ENCODE peak calls at places on chromosomes 7 and 10, in seven cellular contexts. Y, N, K, J, V, A and H are unnamed samples.

GRCh38 chr7:106056513-106057203 is 55.5 kb downstream of the SYPL1 start:
- DNase-seq in J (peak; percentile 71), V (peak; percentile 57), Y (peak; percentile 70), K (no peak), N (peak; percentile 81), A (peak; percentile 85), H (peak; percentile 82)

GRCh38 chr10:72407471-72407870 is 52.8 kb upstream of the DNAJB12 start:
- DNase-seq in Y (no peak), J (no peak), V (no peak), N (no peak), A (no peak), K (no peak), H (no peak)

GRCh38 chr7:129553861-129554530 is 51.7 kb downstream of the SMKR1 start:
- DNase-seq in V (no peak), J (no peak), K (no peak), N (no peak), A (peak; percentile 48), Y (peak; percentile 16), H (peak; percentile 57)

GRCh38 chr10:88108115-88108610 is 244.7 kb downstream of the PTEN start:
- DNase-seq in J (no peak), A (no peak), V (peak; percentile 21), K (peak; percentile 94), N (no peak), Y (no peak), H (peak; percentile 97)

GRCh38 chr7:4849390-4849789 is 12.4 kb downstream of the PAPOLB start:
- DNase-seq in A (peak; percentile 69), K (no peak), N (peak; percentile 21), V (peak; percentile 12), Y (peak; percentile 36), J (no peak), H (peak; percentile 71)

GRCh38 chr10:77837248-77837924 is 89.2 kb downstream of the DLG5 start:
- DNase-seq in Y (no peak), A (peak; percentile 84), N (no peak), V (no peak), K (peak; percentile 68), J (peak; percentile 83), H (peak; percentile 83)

GRCh38 chr7:149821191-149822148 is 16.7 kb upstream of the ZNF862 start:
- DNase-seq in Y (no peak), A (no peak), J (no peak), K (no peak), V (no peak), N (no peak), H (no peak)

GRCh38 chr10:7538970-7539694 is 127.6 kb downstream of the ITIH5 start:
- DNase-seq in A (no peak), N (no peak), K (no peak), J (no peak), V (no peak), Y (no peak), H (no peak)

GRCh38 chr10:69685802-69686585 is 55.9 kb downstream of the FAM241B start:
- DNase-seq in N (no peak), K (no peak), Y (no peak), J (no peak), A (no peak), V (no peak), H (no peak)

GRCh38 chr7:50210706-50211115 is 93.8 kb upstream of the IKZF1 start:
- DNase-seq in V (no peak), K (no peak), N (no peak), Y (no peak), A (peak; percentile 27), J (no peak), H (peak; percentile 69)

GRCh38 chr10:43199088-43199683 is 60.9 kb downstream of the CSGALNACT2 start:
- DNase-seq in Y (no peak), A (no peak), V (no peak), N (no peak), J (no peak), K (no peak), H (no peak)

GRCh38 chr7:47194516-47194915 is 387.4 kb downstream of the TNS3 start:
- DNase-seq in V (no peak), A (no peak), J (no peak), Y (no peak), K (no peak), N (no peak), H (no peak)

GRCh38 chr10:76310681-76311080 is 879.3 kb downstream of the LRMDA start:
- DNase-seq in V (no peak), N (no peak), K (no peak), Y (no peak), J (no peak), A (no peak), H (no peak)

GRCh38 chr7:132740176-132740575 is 163.9 kb upstream of the PLXNA4 start:
- DNase-seq in J (no peak), V (no peak), A (no peak), K (no peak), N (no peak), Y (no peak), H (no peak)

GRCh38 chr10:77673515-77674140 is 36.0 kb upstream of the KCNMA1 start:
- DNase-seq in Y (peak; percentile 7), N (no peak), A (no peak), K (no peak), V (no peak), J (peak; percentile 33), H (peak; percentile 13)

GRCh38 chr7:44188480-44189225 is 586 bp downstream of the GCK start:
- DNase-seq in N (no peak), A (no peak), V (no peak), J (no peak), K (no peak), Y (no peak), H (no peak)

GRCh38 chr7:156984209-156984891 is 26.1 kb downstream of the MNX1 start:
- DNase-seq in J (peak; percentile 30), N (no peak), K (no peak), V (no peak), A (no peak), Y (no peak), H (no peak)

GRCh38 chr10:131041361-131041916 is 270.1 kb downstream of the TCERG1L start:
- DNase-seq in A (no peak), K (no peak), J (no peak), Y (no peak), N (no peak), V (no peak), H (no peak)

GRCh38 chr7:130733866-130734524 is at the start of gene KLF14:
- DNase-seq in J (peak; percentile 67), A (peak; percentile 54), K (no peak), Y (no peak), N (no peak), V (peak; percentile 10), H (peak; percentile 57)

DNA sequence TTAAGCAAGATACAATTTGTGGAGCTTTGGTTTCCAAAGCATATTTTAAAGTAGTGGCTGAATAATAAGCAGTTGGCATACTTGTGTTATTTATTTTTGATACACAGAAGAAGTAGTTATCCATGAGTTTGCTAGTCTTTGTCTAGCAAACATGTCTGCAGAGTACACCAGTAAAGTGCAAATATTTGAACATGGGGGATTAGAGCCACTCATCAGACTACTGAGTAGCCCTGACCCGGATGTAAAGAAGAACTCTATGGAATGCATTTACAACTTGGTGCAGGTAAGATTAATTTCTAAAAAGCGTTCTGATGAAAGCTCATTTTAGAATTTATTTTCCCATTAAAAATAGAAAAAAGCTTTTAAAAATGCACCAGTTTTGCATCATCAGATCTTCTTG is 31.4 kb downstream of the ARMC3 start:
- DNase-seq in J (no peak), V (no peak), Y (no peak), K (no peak), N (no peak), A (no peak), H (no peak)
- TF ChIP-seq POLR2A in J (no peak), V (no peak), Y (no peak), K (no peak), N (no peak), A (no peak), H (no peak)

GRCh38 chr10:6346621-6347020 is 143.9 kb downstream of the PFKFB3 start:
- DNase-seq in K (no peak), N (no peak), Y (no peak), J (no peak), V (no peak), A (no peak), H (no peak)

GRCh38 chr10:6348091-6348862 is 145.5 kb downstream of the PFKFB3 start:
- DNase-seq in J (no peak), A (no peak), K (peak; percentile 93), Y (no peak), V (no peak), N (no peak), H (peak; percentile 93)

GRCh38 chr10:6345404-6345803 is 142.7 kb downstream of the PFKFB3 start:
- DNase-seq in A (no peak), J (no peak), Y (no peak), K (no peak), V (no peak), N (no peak), H (no peak)

GRCh38 chr10:6349846-6350245 is 147.1 kb downstream of the PFKFB3 start:
- DNase-seq in N (no peak), Y (no peak), A (no peak), J (no peak), K (no peak), V (no peak), H (no peak)

DNA sequence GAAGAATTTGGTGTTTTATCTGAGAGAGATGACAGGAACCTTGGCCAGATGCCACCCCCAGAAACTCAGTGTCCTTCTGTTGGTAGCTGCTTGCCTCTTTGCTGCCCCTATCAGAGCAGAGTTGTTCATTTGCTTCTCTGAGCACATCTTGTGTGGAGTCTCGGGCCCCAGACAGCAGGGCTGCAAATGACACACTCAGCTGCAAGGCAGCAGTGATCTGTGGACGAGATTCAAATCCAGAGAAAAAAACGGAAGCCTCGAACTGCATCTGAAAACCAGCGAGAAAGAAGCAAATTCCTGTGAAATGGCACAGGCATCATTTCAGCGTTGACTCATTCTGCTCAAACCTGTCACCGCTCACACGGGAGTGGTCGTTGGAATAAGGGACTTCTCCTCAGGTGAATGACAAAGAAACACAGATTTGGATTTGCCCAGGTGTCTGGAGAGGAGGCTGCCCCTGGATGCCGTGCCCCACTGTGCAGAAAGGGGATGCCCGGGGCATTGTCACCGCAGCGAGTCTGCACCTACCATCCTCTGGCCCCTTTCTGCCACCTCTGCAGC is 144.7 kb downstream of the PFKFB3 start:
- DNase-seq in J (no peak), A (no peak), Y (no peak), N (no peak), V (no peak), K (peak; percentile 12), H (peak; percentile 45)
- H3K4me3 ChIP-seq in J (no peak overlapping the region), A (no peak overlapping the region), Y (no peak overlapping the region), N (no peak overlapping the region), V (no peak overlapping the region), K (peak overlapping the region; percentile 27), H (peak overlapping the region; percentile 47)

DNA sequence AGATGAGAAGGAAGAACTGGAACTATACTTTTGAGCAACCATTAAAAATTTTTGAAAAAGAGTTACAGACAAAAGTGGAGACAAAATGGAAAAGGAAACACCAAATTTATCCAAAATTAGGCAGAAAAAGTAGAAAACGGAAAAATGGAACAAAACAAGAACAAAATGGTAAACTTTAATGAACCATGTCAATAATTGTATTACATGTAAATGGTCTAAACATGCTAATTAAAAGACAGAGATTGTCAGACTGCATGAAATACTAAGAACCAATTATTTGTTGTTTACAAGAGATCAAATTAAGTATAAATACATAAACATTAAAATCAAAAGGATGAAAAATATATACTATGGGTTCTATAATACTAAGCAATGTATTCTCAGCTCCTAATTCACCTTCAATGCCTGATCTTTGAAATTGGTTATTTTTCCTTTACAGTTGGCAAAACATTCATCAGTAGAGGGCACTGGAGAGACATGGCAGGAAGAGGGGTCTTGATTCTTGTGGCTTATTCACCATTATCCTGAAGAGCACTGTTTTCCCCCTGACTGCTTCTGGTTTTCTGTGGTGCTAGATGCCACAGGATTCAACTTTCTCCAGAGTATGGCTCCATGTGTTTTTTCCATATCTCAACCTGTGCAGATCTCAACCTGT is 124.9 kb downstream of the ELFN1 start:
- DNase-seq in J (no peak), N (no peak), K (no peak), A (peak; percentile 48), Y (no peak), V (no peak), H (peak; percentile 69)
- TF ChIP-seq MAX in J (no peak), N (no peak), K (no peak), A (no peak), Y (no peak), V (no peak), H (no peak)

GRCh38 chr7:121872831-121873764 is at the start of gene PTPRZ1:
- DNase-seq in J (peak; percentile 86), A (no peak), K (no peak), V (no peak), Y (peak; percentile 21), N (peak; percentile 3), H (no peak)
- TF ChIP-seq POLR2A in J (peak; percentile 64), A (no peak), K (no peak), V (no peak), Y (no peak), N (no peak), H (no peak)